ENCODE peak calls at places on chromosomes 6 and 20, in nine cellular contexts. F is cardiac fibroblast, C is MM.1S, Q is RWPE1, N is kidney epithelial cell, S is fibroblast of mammary gland, X is foreskin keratinocyte, W is NB4, E is upper lobe of right lung. Z is an unnamed sample.

GRCh38 chr6:107801195-107801594 is 22.9 kb downstream of the SCML4 start:
- DNase-seq in E (no peak), Q (no peak), X (no peak), N (no peak), W (no peak), C (no peak), S (no peak), F (no peak), Z (no peak)

GRCh38 chr6:125363360-125364121 is 61.8 kb upstream of the HDDC2 start:
- DNase-seq in X (peak), Q (peak), C (no peak), S (peak), E (peak), F (peak), W (peak), N (no peak), Z (no peak)

GRCh38 chr6:10528170-10528981 is 7.2 kb downstream of the GCNT2 start:
- DNase-seq in C (peak), N (no peak), S (no peak), F (peak), E (no peak), W (peak), Q (peak), X (no peak), Z (no peak)

GRCh38 chr6:2773450-2773849 is 8.3 kb downstream of the WRNIP1 start:
- DNase-seq in E (no peak), F (peak), X (no peak), Q (no peak), C (no peak), S (no peak), N (no peak), W (no peak), Z (no peak)

GRCh38 chr6:97812940-97813339 is 529.9 kb upstream of the MMS22L start:
- DNase-seq in S (no peak), F (no peak), Q (no peak), N (no peak), X (peak), W (no peak), C (no peak), E (no peak), Z (no peak)

GRCh38 chr6:119337762-119338161 is 11.8 kb downstream of the MAN1A1 start:
- DNase-seq in E (no peak), C (no peak), W (no peak), Q (no peak), F (no peak), N (no peak), S (no peak), X (no peak), Z (no peak)

GRCh38 chr6:24089741-24090140 is 36.3 kb upstream of the NRSN1 start:
- DNase-seq in F (no peak), N (no peak), Q (no peak), S (no peak), W (no peak), C (no peak), X (no peak), E (no peak), Z (no peak)

GRCh38 chr20:24365685-24366084 is 103.7 kb upstream of the SYNDIG1 start:
- DNase-seq in Q (no peak), E (no peak), X (no peak), N (no peak), S (no peak), F (no peak), W (no peak), C (no peak), Z (no peak)

GRCh38 chr6:134589512-134589911 is 271.6 kb upstream of the SGK1 start:
- DNase-seq in W (no peak), Q (peak), F (peak), S (peak), N (peak), X (peak), E (no peak), C (no peak), Z (no peak)

GRCh38 chr6:134247854-134248580 is 69.9 kb downstream of the SGK1 start:
- DNase-seq in F (no peak), X (no peak), E (no peak), W (no peak), N (no peak), C (peak), Q (no peak), S (no peak), Z (no peak)

GRCh38 chr6:31763617-31763940 is 1.1 kb downstream of the SAPCD1 start:
- DNase-seq in C (no peak), S (peak), X (peak), F (peak), E (no peak), N (no peak), Q (peak), W (no peak), Z (no peak)

GRCh38 chr6:5905431-5906339 is 101.0 kb downstream of the NRN1 start:
- DNase-seq in E (no peak), N (no peak), X (peak), Q (peak), S (peak), F (peak), W (no peak), C (no peak), Z (no peak)

GRCh38 chr6:18795726-18796125 is 408.6 kb downstream of the RNF144B start:
- DNase-seq in F (no peak), E (no peak), W (no peak), S (no peak), Q (no peak), X (no peak), C (no peak), N (no peak), Z (no peak)

GRCh38 chr6:107061125-107062020 is 33.4 kb downstream of the MTRES1 start:
- DNase-seq in W (no peak), N (no peak), C (peak), Q (no peak), X (no peak), S (no peak), E (no peak), F (no peak), Z (no peak)

GRCh38 chr6:34288581-34288980 is 39.8 kb upstream of the SMIM29 start:
- DNase-seq in C (peak), Q (no peak), X (no peak), S (no peak), F (no peak), N (no peak), W (peak), E (no peak), Z (no peak)

GRCh38 chr6:166586424-166587156 is at the start of gene RAMACL:
- DNase-seq in C (no peak), E (no peak), S (no peak), F (no peak), W (peak), X (peak), Q (peak), N (no peak), Z (no peak)

GRCh38 chr6:156988276-156989158 is 211.3 kb downstream of the ARID1B start:
- DNase-seq in X (peak), E (no peak), Q (no peak), F (peak), C (peak), S (peak), W (peak), N (no peak), Z (no peak)

GRCh38 chr6:156262014-156262413 is 515.2 kb upstream of the ARID1B start:
- DNase-seq in X (no peak), E (no peak), Q (no peak), C (no peak), F (no peak), W (no peak), N (no peak), S (no peak), Z (no peak)

GRCh38 chr6:53246924-53247323 is 98.3 kb upstream of the GCM1 start:
- DNase-seq in N (no peak), X (no peak), E (no peak), F (no peak), C (no peak), Q (no peak), S (no peak), W (no peak), Z (no peak)

GRCh38 chr20:53734006-53734688 is 140.5 kb upstream of the ZNF217 start:
- DNase-seq in W (no peak), C (no peak), S (no peak), E (no peak), Q (no peak), N (no peak), X (no peak), F (no peak), Z (no peak)

GRCh38 chr6:109315331-109316129 is 66.7 kb downstream of the CD164 start:
- DNase-seq in X (no peak), F (no peak), N (no peak), S (no peak), C (no peak), Q (no peak), W (no peak), E (no peak), Z (no peak)

GRCh38 chr6:152600022-152600421 is 37.1 kb downstream of the SYNE1 start:
- DNase-seq in F (no peak), X (no peak), Q (no peak), S (no peak), N (no peak), E (no peak), W (no peak), C (no peak), Z (no peak)

GRCh38 chr6:164037165-164037564 is 622.6 kb downstream of the QKI start:
- DNase-seq in F (no peak), Q (no peak), N (no peak), C (no peak), S (no peak), X (no peak), E (no peak), W (no peak), Z (no peak)

GRCh38 chr6:41072836-41073202 is at the start of gene NFYA:
- DNase-seq in F (no peak), S (peak), N (peak), C (no peak), W (no peak), E (peak), X (no peak), Q (peak), Z (peak)
- TF ChIP-seq CTCF in F (no peak), S (no peak), N (no peak), C (no peak), W (no peak), E (no peak), X (no peak), Q (no peak), Z (no peak)

DNA sequence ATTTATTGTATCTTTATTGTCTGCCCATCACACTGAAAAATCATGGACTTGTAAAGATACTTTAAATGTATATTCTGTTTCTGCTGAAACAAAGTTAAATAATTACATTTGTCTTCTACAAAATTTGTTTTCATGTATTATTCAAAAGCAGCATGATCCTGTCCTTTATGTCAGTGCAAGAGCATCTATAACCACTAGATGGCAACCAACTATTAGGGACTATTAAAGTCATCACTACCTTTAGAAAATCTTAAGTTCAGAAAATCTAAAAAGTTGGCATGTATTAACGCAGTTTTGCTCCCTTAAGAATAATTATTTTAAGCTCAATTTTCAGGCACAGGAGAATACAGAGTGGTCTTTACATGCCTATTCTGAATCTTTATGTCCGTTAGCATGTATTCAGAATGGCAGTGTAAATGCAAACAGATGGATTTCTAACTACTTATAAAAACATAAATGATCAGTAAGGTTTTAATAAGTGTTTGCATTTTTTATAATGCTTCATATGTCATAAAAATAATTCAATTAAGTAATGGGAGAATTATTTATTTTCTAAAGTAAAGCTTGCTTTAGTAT is 17.8 kb downstream of the TMEM30A start:
- DNase-seq in X (no peak), F (peak), W (peak), Q (peak), S (peak), N (no peak), E (no peak), C (peak), Z (no peak)
- TF ChIP-seq CTCF in X (peak), F (peak), W (peak), Q (peak), S (peak), N (peak), E (peak), C (peak), Z (peak)

DNA sequence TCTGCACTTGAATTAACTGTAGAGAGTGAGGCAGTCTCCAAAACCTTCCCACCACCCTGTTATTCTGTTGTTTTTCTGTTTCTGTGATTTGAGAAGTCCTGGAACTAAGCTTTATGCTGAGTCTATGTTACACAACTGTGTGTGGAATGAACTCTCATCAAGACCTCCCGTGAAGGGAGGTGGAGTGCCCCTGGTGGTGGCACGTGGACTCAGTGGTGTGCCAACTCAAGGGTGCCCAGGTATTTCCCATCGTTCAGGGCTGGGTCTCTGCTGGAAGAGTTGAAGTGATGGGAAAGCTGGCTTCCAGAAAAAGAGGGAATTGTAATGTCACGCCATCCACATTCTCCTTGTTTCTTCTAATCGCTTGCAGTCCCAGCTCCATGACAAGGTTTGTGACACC is 374.2 kb downstream of the SMOC2 start:
- DNase-seq in E (no peak), C (no peak), W (peak), X (no peak), N (no peak), F (no peak), S (no peak), Q (no peak), Z (no peak)
- TF ChIP-seq CTCF in E (peak), C (no peak), W (peak), X (peak), N (peak), F (no peak), S (peak), Q (no peak), Z (peak)

GRCh38 chr20:23080521-23080920 is 5.6 kb downstream of the CD93 start:
- DNase-seq in S (peak), F (no peak), X (no peak), W (peak), N (no peak), C (no peak), Q (no peak), E (no peak), Z (no peak)

GRCh38 chr20:23079926-23080325 is 6.2 kb downstream of the CD93 start:
- DNase-seq in Q (no peak), X (no peak), F (no peak), W (no peak), C (no peak), N (no peak), S (no peak), E (no peak), Z (no peak)

GRCh38 chr20:23078351-23078993 is 7.7 kb downstream of the CD93 start:
- DNase-seq in Q (no peak), F (peak), E (no peak), W (peak), X (no peak), N (no peak), S (peak), C (no peak), Z (no peak)

GRCh38 chr20:23077277-23077676 is 8.8 kb downstream of the CD93 start:
- DNase-seq in C (no peak), N (no peak), X (no peak), S (no peak), E (no peak), W (no peak), Q (no peak), F (no peak), Z (no peak)

DNA sequence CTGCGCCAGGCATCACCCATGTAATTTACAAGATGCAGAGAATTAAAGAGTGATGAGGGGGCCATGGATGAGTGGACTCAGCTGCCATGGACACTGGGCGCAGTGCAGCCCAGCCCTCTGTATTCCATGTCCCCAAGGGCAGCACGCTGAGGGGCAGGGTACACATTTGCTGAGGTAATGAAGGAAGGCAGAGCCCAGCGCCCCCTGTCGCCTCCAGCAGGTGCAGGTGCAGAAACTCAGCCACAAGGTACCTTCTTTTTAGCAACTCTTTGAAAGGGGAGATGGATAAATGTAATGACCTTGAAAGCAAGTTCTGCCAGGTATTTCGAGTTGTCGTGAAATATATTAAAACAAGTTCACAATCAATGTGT is 7.1 kb downstream of the CD93 start:
- DNase-seq in X (no peak), Q (no peak), W (no peak), E (no peak), N (no peak), S (no peak), C (no peak), F (no peak), Z (no peak)
- TF ChIP-seq CTCF in X (peak), Q (no peak), W (peak), E (peak), N (peak), S (no peak), C (no peak), F (peak), Z (no peak)

DNA sequence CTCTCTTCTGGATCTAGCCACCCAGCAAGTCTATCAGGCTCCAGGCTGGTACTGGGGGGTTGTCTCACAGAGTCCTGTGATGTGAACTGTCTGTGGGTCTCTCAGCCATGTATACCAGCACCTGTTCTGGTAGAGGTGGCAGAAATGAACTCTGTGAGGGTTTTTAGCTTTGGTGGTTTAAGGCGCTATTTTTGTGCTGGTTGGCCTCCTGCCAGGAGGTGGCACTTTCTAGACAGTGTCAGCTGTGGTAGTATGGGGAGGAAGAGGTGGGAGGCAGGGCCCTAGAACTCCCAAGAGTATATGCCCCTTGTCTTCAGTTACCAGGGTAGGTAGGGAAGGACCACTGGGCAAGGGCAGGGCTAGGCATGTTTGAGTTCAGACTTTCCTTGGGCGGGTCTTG is 75.8 kb downstream of the SNAP91 start:
- DNase-seq in W (peak), S (no peak), C (peak), F (no peak), E (no peak), X (no peak), Q (no peak), N (no peak), Z (no peak)
- TF ChIP-seq CTCF in W (no peak), S (no peak), C (no peak), F (no peak), E (no peak), X (no peak), Q (no peak), N (no peak), Z (no peak)

DNA sequence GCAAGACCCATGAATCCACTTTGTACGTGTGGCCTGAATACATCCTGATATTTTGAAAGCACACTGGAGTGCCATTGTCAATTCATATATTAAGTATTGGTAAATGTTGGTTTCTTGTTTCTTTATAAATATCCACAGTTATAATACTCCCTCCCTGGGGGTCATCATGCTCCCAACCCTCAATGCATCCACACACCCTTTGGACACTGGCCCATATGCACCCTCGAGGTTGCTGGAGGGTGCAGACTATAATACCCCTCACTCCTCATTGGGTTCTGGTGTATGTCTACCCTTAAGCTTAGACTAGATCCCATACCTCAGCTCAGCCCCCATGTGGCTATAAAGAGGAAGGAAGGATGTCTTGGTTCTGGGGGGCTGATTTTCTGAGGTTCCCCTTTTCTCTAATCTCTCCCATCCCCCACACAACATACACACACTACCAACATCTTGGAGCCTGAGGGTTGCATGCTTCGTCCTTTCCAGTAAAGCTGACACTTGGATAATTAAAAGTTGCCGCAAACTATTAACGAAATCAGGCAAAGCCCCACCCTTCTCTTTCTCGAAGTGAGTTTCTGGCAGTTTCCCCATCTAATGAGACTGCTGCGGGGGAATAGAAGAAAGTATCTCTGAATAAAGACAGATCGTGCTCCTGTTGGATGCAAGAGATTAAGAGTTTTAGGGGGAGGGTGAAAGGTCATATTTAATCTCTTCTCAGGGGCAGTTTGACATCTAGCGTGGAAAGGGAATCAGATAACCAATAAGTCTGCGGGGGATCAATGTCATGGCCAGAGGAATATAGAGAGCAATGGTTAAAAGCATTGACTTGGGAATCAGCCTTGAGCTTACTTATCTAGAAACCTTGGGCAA is 7.4 kb downstream of the PIM1 start:
- DNase-seq in C (no peak), F (no peak), Q (no peak), E (no peak), X (no peak), S (no peak), N (no peak), W (peak), Z (no peak)
- TF ChIP-seq CTCF in C (no peak), F (no peak), Q (no peak), E (no peak), X (peak), S (no peak), N (no peak), W (peak), Z (no peak)

DNA sequence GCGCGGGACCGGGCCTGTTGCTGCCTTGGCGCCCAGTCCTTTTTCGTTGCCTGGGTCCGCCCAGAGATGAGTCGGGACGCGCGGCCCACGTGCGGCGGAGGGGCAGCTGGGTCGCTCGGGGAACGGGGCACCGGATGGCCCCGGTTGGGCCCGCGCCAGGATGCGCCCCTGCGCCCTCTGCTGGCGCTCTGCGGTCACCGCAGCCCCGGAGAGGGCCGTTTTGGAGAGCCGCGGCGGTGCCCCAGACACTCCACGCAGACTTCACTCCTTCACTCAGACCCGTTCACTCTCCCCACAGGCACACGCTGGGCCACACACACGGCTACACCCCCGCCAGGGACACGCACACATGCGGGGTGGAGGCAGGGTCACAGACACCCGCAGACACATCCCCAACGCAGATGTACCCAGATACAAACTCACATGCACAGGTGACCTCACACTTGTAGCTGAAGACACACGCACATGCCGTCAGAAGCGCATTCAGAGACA is 38.8 kb downstream of the SRC start:
- DNase-seq in X (no peak), E (peak), N (no peak), F (peak), W (peak), Q (peak), C (peak), S (peak), Z (peak)
- TF ChIP-seq CTCF in X (peak), E (peak), N (peak), F (peak), W (peak), Q (peak), C (peak), S (peak), Z (peak)

Z was measured in natural killer cell.